ENCODE peak calls at places on chromosome 10, in seven cellular contexts. T is adrenal gland, K is cardiac muscle cell, U is OCI-LY7, W is SK-N-SH, C is cardiac fibroblast, G is astrocyte of the spinal cord. O is an unnamed sample.

GRCh38 chr10:116765549-116766162 is 23.3 kb upstream of the HSPA12A start:
- DNase-seq in T (peak), W (no peak), G (no peak), C (no peak), K (no peak), U (no peak), O (no peak)

GRCh38 chr10:71078454-71079145 is 133.8 kb upstream of the UNC5B start:
- DNase-seq in W (no peak), U (no peak), G (no peak), C (no peak), K (no peak), T (no peak), O (no peak)

GRCh38 chr10:76160758-76161555 is 729.5 kb downstream of the LRMDA start:
- DNase-seq in C (peak), T (peak), U (no peak), W (no peak), G (no peak), K (no peak), O (no peak)

GRCh38 chr10:86671419-86671818 is 3.1 kb downstream of the LDB3 start:
- DNase-seq in G (no peak), T (no peak), C (no peak), K (no peak), W (no peak), U (no peak), O (no peak)

GRCh38 chr10:99672884-99673283 is 13.6 kb downstream of the ENTPD7 start:
- DNase-seq in G (peak), U (no peak), K (no peak), W (no peak), C (no peak), T (no peak), O (no peak)

GRCh38 chr10:119375574-119376265 is 166.8 kb downstream of the RGS10 start:
- DNase-seq in U (no peak), W (no peak), C (peak), K (no peak), T (no peak), G (peak), O (no peak)

GRCh38 chr10:30185916-30186315 is 126.5 kb upstream of the JCAD start:
- DNase-seq in T (no peak), U (no peak), C (peak), G (peak), K (no peak), W (no peak), O (no peak)

GRCh38 chr10:46247808-46248569 is 38.8 kb upstream of the ANTXRL start:
- DNase-seq in T (no peak), U (no peak), W (peak), C (no peak), K (peak), G (no peak), O (no peak)

GRCh38 chr10:78149193-78149592 is 115.5 kb downstream of the RPS24 start:
- DNase-seq in W (no peak), C (peak), G (no peak), K (no peak), T (no peak), U (no peak), O (no peak)

GRCh38 chr10:24465124-24465874 is 256.4 kb downstream of the KIAA1217 start:
- DNase-seq in T (no peak), G (peak), C (peak), K (peak), W (no peak), U (no peak), O (no peak)

DNA sequence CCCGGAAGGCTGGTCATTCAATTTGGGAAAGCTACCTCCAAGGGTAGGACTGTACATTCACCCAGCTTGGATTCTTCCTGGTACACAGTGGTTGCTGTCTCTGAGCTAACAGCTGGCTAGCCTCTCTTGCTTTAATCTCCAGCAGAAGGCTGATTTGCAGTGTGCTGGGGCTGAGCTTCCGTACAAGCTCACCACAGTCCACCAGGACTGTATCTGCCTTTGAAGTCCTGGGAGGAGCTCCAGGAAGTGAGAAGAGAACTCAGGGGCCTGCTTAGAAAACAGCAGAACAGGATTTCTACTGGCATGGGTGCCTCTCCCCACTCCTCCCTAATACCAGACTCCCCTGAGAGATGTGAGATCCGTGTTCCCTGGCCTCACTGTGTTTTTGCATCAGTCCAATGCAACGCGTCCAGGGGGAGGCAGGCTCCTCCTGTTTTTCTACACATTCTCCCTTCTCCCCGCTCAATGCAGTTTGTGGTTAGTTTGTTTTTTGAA is 6.6 kb downstream of the AFAP1L2 start:
- DNase-seq in C (no peak), T (no peak), K (no peak), G (peak), W (no peak), U (no peak), O (no peak)
- TF ChIP-seq CTCF in C (no peak), T (no peak), K (no peak), G (peak), W (no peak), U (peak), O (no peak)

DNA sequence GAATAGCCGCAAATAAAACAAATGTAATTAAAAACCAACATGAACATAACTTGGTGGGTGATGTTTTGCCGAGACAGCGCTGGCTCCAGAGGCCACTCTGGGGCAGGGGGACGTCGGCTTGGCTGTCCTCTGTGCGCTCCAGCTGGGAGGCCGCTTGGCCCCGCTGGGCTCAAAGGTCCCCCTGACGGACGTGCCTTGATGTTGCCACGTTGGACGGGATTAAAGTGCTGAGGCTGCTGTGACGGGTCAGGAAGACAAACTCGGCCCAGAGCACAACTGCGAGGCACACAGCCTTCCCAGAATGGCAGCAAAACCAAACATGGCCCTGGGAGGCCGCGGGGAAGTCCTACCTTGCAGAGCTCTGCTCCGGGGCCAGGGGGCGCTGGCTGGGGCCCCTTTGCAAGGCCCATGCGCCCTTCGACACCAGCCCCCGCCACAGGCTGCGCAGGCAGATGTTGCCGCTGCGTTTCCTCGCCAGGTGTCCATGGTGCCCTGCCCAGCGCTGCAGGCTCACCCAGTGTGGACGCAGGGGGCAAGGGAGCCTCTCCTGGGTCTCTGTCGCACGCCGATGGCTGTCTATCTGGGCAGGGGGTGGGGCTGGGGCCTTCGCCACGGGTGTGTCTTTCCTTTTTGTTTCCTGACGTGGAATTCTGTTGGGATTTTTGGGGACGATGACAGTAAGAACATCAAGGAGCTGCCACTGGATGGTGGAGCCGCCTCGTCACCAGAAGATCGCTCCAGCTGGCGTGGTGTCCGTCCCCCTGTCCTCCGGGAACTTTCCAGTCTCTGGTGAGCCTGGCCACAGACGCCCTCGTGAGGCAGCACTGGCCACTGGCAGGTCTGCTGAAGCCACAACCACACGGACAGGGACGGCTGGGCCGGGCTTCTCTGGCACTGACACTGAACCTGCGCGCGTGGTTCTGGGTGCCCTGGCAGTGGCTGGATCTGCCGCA is 99.6 kb upstream of the DIP2C start:
- DNase-seq in K (no peak), U (no peak), G (peak), T (peak), W (peak), C (peak), O (no peak)
- TF ChIP-seq CTCF in K (no peak), U (peak), G (peak), T (peak), W (peak), C (peak), O (peak)

DNA sequence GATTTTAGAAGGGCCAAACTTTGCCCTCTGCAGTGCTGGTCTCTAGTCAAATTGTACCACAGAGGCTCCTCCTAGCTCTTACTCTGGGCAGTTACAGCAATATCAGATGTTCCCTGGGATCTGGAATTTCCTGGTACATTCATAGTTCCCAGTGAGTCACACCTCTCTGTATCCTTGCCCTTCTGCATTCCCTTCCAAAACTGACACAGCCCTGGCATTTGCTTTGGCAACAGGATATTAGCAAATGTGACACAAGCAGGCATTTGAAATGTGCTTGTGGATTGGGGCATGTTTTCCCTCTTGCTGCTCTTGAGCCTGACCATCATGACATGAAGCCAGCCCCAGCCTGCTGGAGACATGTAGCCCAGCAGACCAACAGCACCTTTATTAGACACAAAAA is 284.7 kb upstream of the AKR1E2 start:
- DNase-seq in G (peak), W (no peak), C (peak), T (no peak), K (no peak), U (no peak), O (no peak)
- TF ChIP-seq CTCF in G (peak), W (peak), C (peak), T (no peak), K (peak), U (no peak), O (no peak)

DNA sequence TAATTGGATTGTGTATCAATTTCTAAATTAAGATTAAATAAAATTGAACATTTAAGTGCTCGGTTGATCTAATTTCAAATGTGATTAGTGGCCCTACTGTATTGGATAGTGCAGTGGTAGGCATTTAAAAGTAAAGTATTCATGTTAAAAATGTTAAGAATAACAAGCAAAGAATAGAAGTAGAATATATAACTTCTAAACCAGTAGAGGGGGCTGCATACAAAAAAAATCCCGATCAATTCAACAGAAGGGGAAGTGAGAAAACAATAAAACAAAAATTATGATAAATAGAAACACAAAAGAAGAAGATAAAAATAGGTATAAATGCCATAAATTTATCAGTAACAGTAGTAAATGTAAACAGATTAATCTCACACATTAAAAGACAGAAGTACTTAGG is 24.9 kb upstream of the WDFY4 start:
- DNase-seq in C (peak), W (peak), K (no peak), T (no peak), U (peak), G (peak), O (no peak)
- TF ChIP-seq CTCF in C (peak), W (peak), K (peak), T (no peak), U (peak), G (peak), O (no peak)

GRCh38 chr10:101060951-101061813 is 607 bp upstream of the KAZALD1 start:
- DNase-seq in W (peak), G (peak), K (peak), T (peak), U (peak), C (peak), O (peak)
- TF ChIP-seq CTCF in W (no peak), G (no peak), K (no peak), T (no peak), U (no peak), C (no peak), O (no peak)

GRCh38 chr10:124349993-124350280 is 68.8 kb downstream of the OAT start:
- DNase-seq in C (no peak), U (no peak), G (no peak), T (no peak), W (no peak), K (no peak), O (no peak)

GRCh38 chr10:124348801-124349200 is 69.9 kb downstream of the OAT start:
- DNase-seq in U (no peak), G (no peak), C (no peak), T (no peak), W (no peak), K (no peak), O (no peak)

GRCh38 chr10:124350806-124351205 is 67.9 kb downstream of the OAT start:
- DNase-seq in W (no peak), U (no peak), K (no peak), C (no peak), G (no peak), T (no peak), O (no peak)

GRCh38 chr10:124347956-124348355 is 70.8 kb downstream of the OAT start:
- DNase-seq in G (no peak), T (no peak), U (no peak), W (no peak), K (no peak), C (no peak), O (no peak)

GRCh38 chr10:124349231-124349992 is 69.3 kb downstream of the OAT start:
- DNase-seq in G (no peak), U (no peak), K (no peak), T (no peak), W (no peak), C (no peak), O (no peak)
- TF ChIP-seq CTCF in G (no peak), U (no peak), K (no peak), T (no peak), W (no peak), C (no peak), O (no peak)

GRCh38 chr10:113283189-113283588 is 269.7 kb upstream of the HABP2 start:
- DNase-seq in T (no peak), U (no peak), K (no peak), W (no peak), G (no peak), C (no peak), O (no peak)
- TF ChIP-seq CTCF in T (no peak), U (no peak), K (no peak), W (no peak), G (peak), C (no peak), O (peak)

GRCh38 chr10:97709746-97710078 is 3.8 kb upstream of the MARVELD1 start:
- DNase-seq in T (no peak), U (no peak), G (no peak), K (no peak), C (no peak), W (no peak), O (no peak)
- TF ChIP-seq CTCF in T (no peak), U (peak), G (no peak), K (no peak), C (no peak), W (no peak), O (no peak)

GRCh38 chr10:125849448-125849847 is 26.1 kb downstream of the BCCIP start:
- DNase-seq in C (no peak), U (no peak), K (no peak), G (no peak), W (no peak), T (no peak), O (no peak)
- TF ChIP-seq CTCF in C (no peak), U (no peak), K (no peak), G (no peak), W (no peak), T (no peak), O (no peak)

DNA sequence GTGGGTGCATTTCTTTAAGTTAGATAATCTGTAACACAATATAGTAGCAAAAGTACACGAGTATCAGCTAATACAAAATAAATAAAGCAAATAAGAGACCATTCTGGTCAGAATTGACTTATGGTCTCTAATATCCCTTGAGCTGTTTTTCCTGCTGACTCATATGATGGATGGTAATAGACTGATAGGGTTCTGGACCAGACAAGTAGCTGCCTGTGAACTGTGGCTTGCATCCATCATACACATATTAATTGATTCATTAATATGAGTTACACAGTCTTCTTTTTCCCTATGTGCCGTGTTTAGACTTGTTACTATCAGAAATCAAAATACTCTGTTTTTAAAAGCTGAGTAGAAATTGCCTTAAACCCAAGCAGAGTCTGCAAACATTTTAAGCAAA is 762.8 kb downstream of the GATA3 start:
- DNase-seq in C (no peak), K (no peak), W (peak), U (no peak), G (no peak), T (no peak), O (no peak)
- TF ChIP-seq CTCF in C (no peak), K (no peak), W (no peak), U (no peak), G (no peak), T (no peak), O (no peak)